ENCODE peak calls at places on chromosomes 16 and 17, in six cellular contexts. M is fibroblast of mammary gland, H is AG10803, S is left lung, B is esophagus squamous epithelium, O is IMR-90. W is an unnamed sample.

GRCh38 chr17:1592751-1593629 is 30.4 kb upstream of the PITPNA start:
- DNase-seq in M (no peak), H (no peak), S (no peak), B (no peak), O (no peak), W (no peak)

GRCh38 chr17:78769200-78769773 is 12.8 kb downstream of the CYTH1 start:
- DNase-seq in M (no peak), H (no peak), S (no peak), B (no peak), O (no peak), W (no peak)

GRCh38 chr17:43900183-43900857 is 7.0 kb downstream of the MPP2 start:
- DNase-seq in M (peak), H (peak), S (peak), B (no peak), O (peak), W (peak)

GRCh38 chr16:13436641-13437423 is 483.1 kb upstream of the ERCC4 start:
- DNase-seq in M (peak), H (peak), S (no peak), B (no peak), O (no peak), W (peak)

GRCh38 chr17:22506861-22507260 is 814.5 kb downstream of the KCNJ18 start:
- DNase-seq in M (no peak), H (no peak), S (no peak), B (no peak), O (no peak), W (no peak)

GRCh38 chr16:74999208-74999682 is 421 bp downstream of the ZNRF1 start:
- DNase-seq in M (no peak), H (no peak), S (no peak), B (no peak), O (no peak), W (no peak)

GRCh38 chr17:1559743-1560581 is 2.6 kb downstream of the PITPNA start:
- DNase-seq in M (no peak), H (no peak), S (no peak), B (no peak), O (no peak), W (no peak)

GRCh38 chr17:28807925-28808641 is 34.5 kb downstream of the FAM222B start:
- DNase-seq in M (peak), H (peak), S (no peak), B (no peak), O (peak), W (peak)

GRCh38 chr17:67520282-67520906 is 143.3 kb downstream of the PITPNC1 start:
- DNase-seq in M (peak), H (peak), S (no peak), B (no peak), O (peak), W (peak)

GRCh38 chr16:8355714-8356113 is 234.6 kb downstream of the TMEM114 start:
- DNase-seq in M (no peak), H (no peak), S (no peak), B (no peak), O (no peak), W (no peak)

GRCh38 chr17:20968913-20969616 is 73.7 kb downstream of the USP22 start:
- DNase-seq in M (no peak), H (no peak), S (no peak), B (no peak), O (no peak), W (no peak)

GRCh38 chr17:72467841-72468653 is 347.2 kb downstream of the SOX9 start:
- DNase-seq in M (peak), H (peak), S (no peak), B (no peak), O (no peak), W (no peak)

GRCh38 chr16:86886651-86887050 is 308.3 kb downstream of the FOXL1 start:
- DNase-seq in M (no peak), H (no peak), S (no peak), B (no peak), O (peak), W (no peak)

GRCh38 chr17:78798695-78799559 is 16.9 kb upstream of the CYTH1 start:
- DNase-seq in M (peak), H (peak), S (no peak), B (no peak), O (peak), W (no peak)

GRCh38 chr16:78455861-78456260 is 356.4 kb downstream of the WWOX start:
- DNase-seq in M (no peak), H (no peak), S (no peak), B (no peak), O (no peak), W (no peak)

GRCh38 chr16:66508261-66508913 is 41.5 kb downstream of the TK2 start:
- DNase-seq in M (peak), H (no peak), S (no peak), B (no peak), O (no peak), W (no peak)

GRCh38 chr17:38660097-38661026 is 14.4 kb downstream of the EPOP start:
- DNase-seq in M (no peak), H (peak), S (peak), B (no peak), O (no peak), W (no peak)

GRCh38 chr17:80835816-80836657 is 155.6 kb upstream of the CHMP6 start:
- DNase-seq in M (no peak), H (no peak), S (no peak), B (no peak), O (no peak), W (no peak)

GRCh38 chr17:74099441-74100340 is 103.8 kb upstream of the RPL38 start:
- DNase-seq in M (no peak), H (no peak), S (no peak), B (no peak), O (no peak), W (no peak)

GRCh38 chr16:67260426-67261063 is 11.8 kb downstream of the SLC9A5 start:
- DNase-seq in M (peak), H (peak), S (no peak), B (no peak), O (peak), W (peak)

GRCh38 chr17:57593739-57594462 is 151.2 kb downstream of the CCDC182 start:
- DNase-seq in M (no peak), H (no peak), S (no peak), B (no peak), O (no peak), W (no peak)

GRCh38 chr16:24523569-24523968 is 15.8 kb upstream of the RBBP6 start:
- DNase-seq in M (no peak), H (no peak), S (no peak), B (no peak), O (no peak), W (no peak)

GRCh38 chr17:11241611-11242226 is 706 bp downstream of the SHISA6 start:
- DNase-seq in M (no peak), H (no peak), S (no peak), B (no peak), O (no peak), W (no peak)

DNA sequence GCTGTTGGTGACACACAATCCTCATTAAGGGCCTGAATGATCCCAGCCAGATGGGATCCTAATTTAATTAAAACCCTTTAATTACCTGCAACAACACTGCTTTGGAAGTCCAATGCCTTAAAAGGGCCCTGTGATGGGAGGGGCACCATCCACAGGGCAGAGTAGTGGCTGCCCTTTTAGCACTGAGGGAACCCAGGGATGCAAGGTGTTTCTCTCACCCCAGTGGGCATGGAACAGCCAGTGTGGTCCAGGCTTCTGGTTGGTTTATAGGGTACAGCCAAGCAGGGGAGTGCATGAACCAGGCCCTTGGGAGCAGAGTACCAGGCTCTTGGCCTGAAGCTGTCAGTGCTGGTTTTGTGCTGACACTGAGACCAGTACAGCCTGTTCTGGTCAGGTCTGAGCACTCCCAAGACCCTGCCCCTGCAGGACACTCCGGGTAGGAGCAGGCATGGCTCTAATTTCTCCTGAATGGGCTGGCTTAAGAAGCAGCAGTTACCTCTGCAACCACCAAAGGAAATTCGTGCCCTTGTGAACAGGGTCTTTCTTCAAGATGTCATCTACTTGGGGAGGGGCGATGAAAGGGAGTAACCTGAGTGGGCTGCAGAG is 9.9 kb downstream of the NXPH3 start:
- DNase-seq in M (no peak), H (no peak), S (no peak), B (no peak), O (no peak), W (no peak)
- TF ChIP-seq CTCF in M (peak), H (peak), S (no peak), B (peak), O (peak), W (peak)

GRCh38 chr16:85563031-85563430 is 50.1 kb upstream of the GSE1 start:
- DNase-seq in M (no peak), H (no peak), S (no peak), B (no peak), O (no peak), W (no peak)

GRCh38 chr16:85563515-85564276 is 49.4 kb upstream of the GSE1 start:
- DNase-seq in M (peak), H (peak), S (peak), B (no peak), O (peak), W (peak)

GRCh38 chr16:85565340-85565739 is 47.8 kb upstream of the GSE1 start:
- DNase-seq in M (no peak), H (no peak), S (no peak), B (no peak), O (no peak), W (no peak)

GRCh38 chr16:85565796-85566501 is 47.2 kb upstream of the GSE1 start:
- DNase-seq in M (no peak), H (no peak), S (no peak), B (no peak), O (no peak), W (no peak)

GRCh38 chr16:85564277-85565051 is 48.7 kb upstream of the GSE1 start:
- DNase-seq in M (no peak), H (no peak), S (peak), B (no peak), O (no peak), W (no peak)
- TF ChIP-seq CTCF in M (peak), H (peak), S (peak), B (no peak), O (peak), W (peak)

DNA sequence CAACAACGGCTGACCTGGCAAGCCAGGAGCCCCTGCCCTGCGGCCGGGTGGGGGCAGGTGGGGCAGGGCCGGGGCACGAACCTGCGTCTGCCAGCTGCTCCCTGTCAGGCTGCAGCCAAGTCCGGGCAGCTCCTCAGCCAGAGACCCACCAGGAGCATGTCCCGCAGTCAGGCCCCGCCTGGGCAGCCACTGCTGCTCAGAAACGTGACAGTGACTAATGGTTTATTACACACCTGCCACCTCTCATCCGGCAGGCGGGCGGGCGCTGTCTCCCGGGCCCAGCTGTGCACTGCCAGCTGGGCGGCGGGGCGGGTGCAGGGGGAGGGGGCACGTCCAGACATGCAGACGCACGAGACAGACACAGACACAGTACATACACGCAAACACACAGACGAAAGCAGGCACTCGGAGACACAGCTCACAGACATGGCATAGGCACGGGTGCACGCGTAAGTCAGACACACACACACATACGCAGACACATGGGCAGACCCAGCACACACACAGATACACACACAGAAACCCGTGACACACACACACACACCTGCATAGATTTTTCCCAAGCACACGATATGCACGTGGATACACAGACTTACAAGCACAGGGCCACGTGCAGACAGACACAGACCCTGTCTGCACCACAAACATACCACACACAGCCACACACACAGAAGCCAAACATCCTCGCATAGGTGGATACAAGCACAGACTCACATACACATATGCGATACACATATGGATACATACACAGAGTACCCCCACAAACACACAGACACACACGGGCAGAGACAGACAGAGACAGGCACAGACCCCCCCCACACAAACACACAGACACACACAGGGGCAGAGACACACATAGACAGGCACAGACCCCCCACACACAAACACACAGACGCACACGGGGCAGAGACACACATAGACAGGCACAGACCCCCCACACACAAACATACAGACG is 248.3 kb upstream of the CIBAR2 start:
- DNase-seq in M (no peak), H (no peak), S (peak), B (no peak), O (no peak), W (no peak)
- TF ChIP-seq CTCF in M (no peak), H (no peak), S (no peak), B (no peak), O (no peak), W (no peak)

GRCh38 chr17:41530062-41531048 is 2.2 kb upstream of the KRT19 start:
- DNase-seq in M (peak), H (peak), S (no peak), B (no peak), O (peak), W (peak)
- TF ChIP-seq CTCF in M (no peak), H (no peak), S (no peak), B (no peak), O (no peak), W (no peak)

GRCh38 chr16:88005148-88005547 is 53.9 kb downstream of the BANP start:
- DNase-seq in M (peak), H (no peak), S (no peak), B (no peak), O (no peak), W (no peak)
- TF ChIP-seq CTCF in M (peak), H (peak), S (no peak), B (no peak), O (peak), W (peak)

W was measured in astrocyte of the spinal cord.